ENCODE peak calls at places on chromosome 16, in seven cellular contexts. E is SHP77; C is Jurkat, Clone E6-1; Y is NCI-H82; N is effector memory CD8-positive, alpha-beta T cell; L is IMR-90; Z is SK-MEL-5. V is an unnamed sample.

GRCh38 chr16:3065742-3066439 is 451 bp downstream of the IL32 start:
- DNase-seq in E (no peak), C (no peak), Y (no peak), N (no peak), L (no peak), Z (no peak), V (no peak)

GRCh38 chr16:2530629-2531318 is 434 bp downstream of the CEMP1 start:
- DNase-seq in E (no peak), C (no peak), Y (no peak), N (no peak), L (no peak), Z (no peak), V (no peak)

GRCh38 chr16:68074850-68075249 is 10.3 kb upstream of the NFATC3 start:
- DNase-seq in E (no peak), C (peak; percentile 98), Y (no peak), N (peak; percentile 71), L (no peak), Z (no peak), V (no peak)

GRCh38 chr16:52497067-52497816 is 49.7 kb downstream of the TOX3 start:
- DNase-seq in E (peak; percentile 84), C (no peak), Y (peak; percentile 11), N (no peak), L (no peak), Z (no peak), V (peak; percentile 95)

GRCh38 chr16:5791011-5791410 is 693.4 kb upstream of the EEF2KMT start:
- DNase-seq in E (no peak), C (no peak), Y (no peak), N (no peak), L (no peak), Z (no peak), V (no peak)

GRCh38 chr16:82651921-82652601 is 25.3 kb downstream of the CDH13 start:
- DNase-seq in E (no peak), C (peak; percentile 86), Y (peak; percentile 68), N (peak; percentile 16), L (no peak), Z (no peak), V (peak; percentile 41)

GRCh38 chr16:83903739-83904138 is 4.8 kb downstream of the MLYCD start:
- DNase-seq in E (peak; percentile 50), C (no peak), Y (peak; percentile 79), N (no peak), L (peak; percentile 60), Z (no peak), V (peak; percentile 51)

GRCh38 chr16:55494994-55495421 is 13.9 kb upstream of the LPCAT2 start:
- DNase-seq in E (no peak), C (no peak), Y (peak; percentile 53), N (no peak), L (peak; percentile 96), Z (peak; percentile 86), V (no peak)

GRCh38 chr16:12186774-12187335 is 210.3 kb downstream of the SNX29 start:
- DNase-seq in E (peak; percentile 45), C (no peak), Y (no peak), N (no peak), L (peak; percentile 49), Z (no peak), V (peak; percentile 68)

V was measured in NCI-H69.